ENCODE peak calls at places on chromosomes 13 and 19, in six cellular contexts. U is tibial nerve, L is A549, P is transverse colon, V is sigmoid colon, F is stomach. Z is an unnamed sample.

GRCh38 chr13:49806126-49806536 is 13.6 kb upstream of the KPNA3 start:
- DNase-seq in V (no peak), L (no peak), F (no peak), P (no peak), U (no peak), Z (no peak)

GRCh38 chr13:112943309-112944125 is 25.5 kb upstream of the MCF2L start:
- DNase-seq in V (peak), F (peak), U (no peak), L (peak), P (peak), Z (no peak)

GRCh38 chr19:1251503-1252220 is 3.3 kb downstream of the MIDN start:
- DNase-seq in L (no peak), V (peak), F (no peak), P (peak), U (no peak), Z (peak)

GRCh38 chr13:102484329-102484728 is 82.5 kb upstream of the FGF14 start:
- DNase-seq in P (no peak), U (no peak), L (no peak), F (no peak), V (no peak), Z (no peak)

GRCh38 chr19:1027020-1027952 is 878 bp downstream of the CNN2 start:
- DNase-seq in P (no peak), V (no peak), U (no peak), L (no peak), F (no peak), Z (no peak)

GRCh38 chr13:62837895-62838294 is 1422.2 kb upstream of the PCDH20 start:
- DNase-seq in V (no peak), P (no peak), U (no peak), F (no peak), L (no peak), Z (no peak)

GRCh38 chr19:31520633-31521032 is 171.4 kb upstream of the TSHZ3 start:
- DNase-seq in U (no peak), L (no peak), F (no peak), P (no peak), V (no peak), Z (no peak)

GRCh38 chr13:56424246-56424645 is 716.5 kb upstream of the PRR20A start:
- DNase-seq in P (no peak), U (no peak), V (no peak), L (no peak), F (no peak), Z (no peak)

GRCh38 chr19:58409010-58409790 is 751 bp downstream of the ZNF584 start:
- DNase-seq in P (no peak), F (no peak), L (no peak), V (peak), U (no peak), Z (no peak)

GRCh38 chr13:38902551-38902950 is 88.1 kb downstream of the STOML3 start:
- DNase-seq in U (no peak), P (no peak), F (no peak), L (no peak), V (no peak), Z (no peak)

GRCh38 chr19:6734096-6734696 is 3.2 kb downstream of the GPR108 start:
- DNase-seq in L (no peak), F (no peak), P (no peak), U (no peak), V (no peak), Z (no peak)

GRCh38 chr13:28820099-28821051 is at the start of gene MTUS2:
- DNase-seq in L (no peak), F (no peak), U (no peak), P (no peak), V (no peak), Z (no peak)

GRCh38 chr19:47036233-47036651 is 12.2 kb downstream of the TMEM160 start:
- DNase-seq in P (peak), F (peak), L (no peak), U (no peak), V (no peak), Z (no peak)

GRCh38 chr13:42396501-42396900 is 124.5 kb downstream of the AKAP11 start:
- DNase-seq in L (no peak), P (no peak), F (no peak), V (no peak), U (no peak), Z (no peak)

GRCh38 chr19:57438925-57439324 is 3.8 kb downstream of the ZNF749 start:
- DNase-seq in V (no peak), U (no peak), F (no peak), L (no peak), P (no peak), Z (no peak)

GRCh38 chr13:59472134-59472533 is 691.6 kb downstream of the DIAPH3 start:
- DNase-seq in U (no peak), P (no peak), V (no peak), F (no peak), L (no peak), Z (no peak)
- TF ChIP-seq EP300 in U (no peak), P (no peak), V (no peak), F (no peak), L (no peak), Z (no peak)

GRCh38 chr19:39125199-39125553 is 410 bp upstream of the PAK4 start:
- DNase-seq in L (no peak), U (no peak), P (no peak), F (no peak), V (no peak), Z (no peak)
- TF ChIP-seq EP300 in L (no peak), U (no peak), P (no peak), F (no peak), V (no peak), Z (no peak)

GRCh38 chr13:60494296-60494695 is 97.3 kb downstream of the TDRD3 start:
- DNase-seq in F (no peak), P (no peak), V (no peak), U (no peak), L (no peak), Z (no peak)
- TF ChIP-seq EP300 in F (no peak), P (no peak), V (no peak), U (no peak), L (no peak), Z (no peak)

GRCh38 chr19:2983351-2984195 is 6.2 kb downstream of the TLE6 start:
- DNase-seq in V (peak), F (no peak), U (peak), P (peak), L (no peak), Z (peak)
- TF ChIP-seq EP300 in V (no peak), F (peak), U (no peak), P (no peak), L (no peak), Z (no peak)

Z was measured in suprapubic skin.